ENCODE peak calls at places on chromosome 4, in five cellular contexts. One of them, this sample, is unnamed. For H3K27me3, the result is how much of the 10 kb centered on the place peaks cover.

GRCh38 chr4:128853741-128854140 is 44.2 kb downstream of the JADE1 start:
- ATAC-seq in heart right ventricle: no peak
- ATAC-seq in upper lobe of left lung: no peak
- ATAC-seq in CD4-positive, alpha-beta T cell: no peak
- ATAC-seq in HCT116: no peak
- ATAC-seq in this sample: no peak

GRCh38 chr4:337143-337931 is at the start of gene ZNF141:
- ATAC-seq in heart right ventricle: peak
- ATAC-seq in upper lobe of left lung: peak
- ATAC-seq in CD4-positive, alpha-beta T cell: peak
- ATAC-seq in HCT116: no peak
- ATAC-seq in this sample: peak

GRCh38 chr4:5720157-5720850 is 9.3 kb downstream of the EVC start:
- ATAC-seq in heart right ventricle: no peak
- ATAC-seq in upper lobe of left lung: no peak
- ATAC-seq in CD4-positive, alpha-beta T cell: no peak
- ATAC-seq in HCT116: no peak
- ATAC-seq in this sample: no peak

GRCh38 chr4:181137351-181137750 is 1105.9 kb upstream of the TENM3 start:
- ATAC-seq in heart right ventricle: no peak
- ATAC-seq in upper lobe of left lung: no peak
- ATAC-seq in CD4-positive, alpha-beta T cell: no peak
- ATAC-seq in HCT116: no peak
- ATAC-seq in this sample: no peak

GRCh38 chr4:58665649-58666048 is 1555.5 kb upstream of the IGFBP7 start:
- ATAC-seq in heart right ventricle: no peak
- ATAC-seq in upper lobe of left lung: no peak
- ATAC-seq in CD4-positive, alpha-beta T cell: no peak
- ATAC-seq in HCT116: no peak
- ATAC-seq in this sample: no peak

GRCh38 chr4:124178449-124179021 is 534.0 kb downstream of the ANKRD50 start:
- ATAC-seq in heart right ventricle: peak
- ATAC-seq in upper lobe of left lung: no peak
- ATAC-seq in CD4-positive, alpha-beta T cell: no peak
- ATAC-seq in HCT116: no peak
- ATAC-seq in this sample: no peak

GRCh38 chr4:169361741-169362140 is 91.0 kb upstream of the SH3RF1 start:
- ATAC-seq in heart right ventricle: no peak
- ATAC-seq in upper lobe of left lung: no peak
- ATAC-seq in CD4-positive, alpha-beta T cell: no peak
- ATAC-seq in HCT116: no peak
- ATAC-seq in this sample: no peak

GRCh38 chr4:53558061-53558801 is 33.1 kb downstream of the LNX1 start:
- ATAC-seq in heart right ventricle: peak
- ATAC-seq in upper lobe of left lung: no peak
- ATAC-seq in CD4-positive, alpha-beta T cell: no peak
- ATAC-seq in HCT116: no peak
- ATAC-seq in this sample: no peak

GRCh38 chr4:151555151-151555945 is 146.4 kb downstream of the FHIP1A start:
- ATAC-seq in heart right ventricle: no peak
- ATAC-seq in upper lobe of left lung: no peak
- ATAC-seq in CD4-positive, alpha-beta T cell: no peak
- ATAC-seq in HCT116: no peak
- ATAC-seq in this sample: no peak

GRCh38 chr4:112183252-112183651 is 38.0 kb downstream of the FAM241A start:
- ATAC-seq in heart right ventricle: no peak
- ATAC-seq in upper lobe of left lung: no peak
- ATAC-seq in CD4-positive, alpha-beta T cell: peak
- ATAC-seq in HCT116: no peak
- ATAC-seq in this sample: no peak

GRCh38 chr4:140719693-140720092 is 36.5 kb downstream of the TBC1D9 start:
- ATAC-seq in heart right ventricle: no peak
- ATAC-seq in upper lobe of left lung: no peak
- ATAC-seq in CD4-positive, alpha-beta T cell: no peak
- ATAC-seq in HCT116: no peak
- ATAC-seq in this sample: no peak

GRCh38 chr4:150117629-150118028 is 39.4 kb downstream of the DCLK2 start:
- ATAC-seq in heart right ventricle: no peak
- ATAC-seq in upper lobe of left lung: no peak
- ATAC-seq in CD4-positive, alpha-beta T cell: no peak
- ATAC-seq in HCT116: no peak
- ATAC-seq in this sample: no peak

GRCh38 chr4:8695237-8696219 is 103.0 kb downstream of the CPZ start:
- ATAC-seq in heart right ventricle: no peak
- ATAC-seq in upper lobe of left lung: no peak
- ATAC-seq in CD4-positive, alpha-beta T cell: no peak
- ATAC-seq in HCT116: no peak
- ATAC-seq in this sample: no peak

GRCh38 chr4:74884282-74884681 is 48.6 kb upstream of the PARM1 start:
- ATAC-seq in heart right ventricle: no peak
- ATAC-seq in upper lobe of left lung: no peak
- ATAC-seq in CD4-positive, alpha-beta T cell: no peak
- ATAC-seq in HCT116: no peak
- ATAC-seq in this sample: no peak

GRCh38 chr4:36251983-36252382 is 7.7 kb upstream of the ARAP2 start:
- ATAC-seq in heart right ventricle: no peak
- ATAC-seq in upper lobe of left lung: no peak
- ATAC-seq in CD4-positive, alpha-beta T cell: no peak
- ATAC-seq in HCT116: no peak
- ATAC-seq in this sample: no peak

GRCh38 chr4:112185740-112186670 is 40.8 kb downstream of the FAM241A start:
- ATAC-seq in heart right ventricle: no peak
- ATAC-seq in upper lobe of left lung: peak
- ATAC-seq in CD4-positive, alpha-beta T cell: no peak
- ATAC-seq in HCT116: no peak
- ATAC-seq in this sample: no peak

GRCh38 chr4:109816894-109817293 is 1.3 kb downstream of the GAR1 start:
- ATAC-seq in heart right ventricle: no peak
- ATAC-seq in upper lobe of left lung: no peak
- ATAC-seq in CD4-positive, alpha-beta T cell: no peak
- ATAC-seq in HCT116: no peak
- ATAC-seq in this sample: no peak

GRCh38 chr4:169054879-169055278 is 44.8 kb upstream of the CBR4 start:
- ATAC-seq in heart right ventricle: no peak
- ATAC-seq in upper lobe of left lung: no peak
- ATAC-seq in CD4-positive, alpha-beta T cell: no peak
- ATAC-seq in HCT116: no peak
- ATAC-seq in this sample: no peak

DNA sequence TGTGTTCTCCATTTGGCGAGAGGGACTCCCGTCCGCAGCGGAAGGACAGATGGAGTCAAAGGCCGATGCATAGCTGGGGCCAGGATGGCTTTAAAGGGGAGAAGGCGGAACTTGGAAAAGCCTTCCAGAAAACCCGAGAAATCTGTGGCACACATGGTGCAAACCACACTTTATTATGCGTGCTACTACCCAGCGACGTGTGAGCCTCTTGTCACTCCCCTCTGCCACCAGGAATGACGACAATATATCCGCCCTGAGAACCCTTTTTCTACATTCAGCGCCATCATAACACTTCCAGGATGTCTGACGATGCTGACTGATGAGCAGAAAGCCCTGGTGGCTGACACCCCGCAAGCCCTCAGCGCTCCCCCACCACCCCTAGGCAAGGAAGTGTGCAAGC is 689 bp upstream of the DCHS2 start:
- ATAC-seq in heart right ventricle: no peak
- ATAC-seq in upper lobe of left lung: no peak
- ATAC-seq in CD4-positive, alpha-beta T cell: peak
- ATAC-seq in HCT116: no peak
- ATAC-seq in this sample: no peak
- H3K27me3 ChIP-seq in heart right ventricle: half or more
- H3K27me3 ChIP-seq in upper lobe of left lung: under half
- H3K27me3 ChIP-seq in CD4-positive, alpha-beta T cell: half or more
- H3K27me3 ChIP-seq in HCT116: under half
- H3K27me3 ChIP-seq in this sample: half or more

GRCh38 chr4:184413227-184414064 is 60.9 kb downstream of the IRF2 start:
- ATAC-seq in heart right ventricle: peak
- ATAC-seq in upper lobe of left lung: no peak
- ATAC-seq in CD4-positive, alpha-beta T cell: no peak
- ATAC-seq in HCT116: no peak
- ATAC-seq in this sample: no peak
- H3K27ac ChIP-seq in heart right ventricle: peak
- H3K27ac ChIP-seq in upper lobe of left lung: peak
- H3K27ac ChIP-seq in CD4-positive, alpha-beta T cell: peak
- H3K27ac ChIP-seq in HCT116: no peak
- H3K27ac ChIP-seq in this sample: no peak

GRCh38 chr4:84484274-84484673 is 14.8 kb downstream of the NKX6-1 start:
- ATAC-seq in heart right ventricle: no peak
- ATAC-seq in upper lobe of left lung: no peak
- ATAC-seq in CD4-positive, alpha-beta T cell: no peak
- ATAC-seq in HCT116: no peak
- ATAC-seq in this sample: no peak
- H3K27me3 ChIP-seq in heart right ventricle: half or more
- H3K27me3 ChIP-seq in upper lobe of left lung: under half
- H3K27me3 ChIP-seq in CD4-positive, alpha-beta T cell: half or more
- H3K27me3 ChIP-seq in HCT116: under half
- H3K27me3 ChIP-seq in this sample: under half

DNA sequence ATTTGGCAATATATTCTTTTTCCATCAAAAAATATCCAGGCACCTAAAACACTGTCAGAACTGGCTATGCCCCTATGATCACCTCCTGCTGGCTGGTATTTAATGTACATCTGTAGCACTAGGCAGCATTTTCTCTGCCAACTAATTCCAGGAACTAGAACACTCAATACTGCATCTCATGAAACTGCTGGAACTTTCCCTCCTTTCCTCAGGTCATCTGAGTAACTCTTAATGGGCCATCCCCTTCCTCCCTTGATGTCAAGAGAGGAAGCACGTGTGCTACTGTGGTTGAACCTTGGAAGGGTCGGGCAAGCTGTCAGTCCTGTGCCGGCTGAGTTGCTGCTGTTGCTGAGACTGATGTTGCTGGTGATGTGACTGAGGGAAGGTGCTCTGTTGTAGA is 39.4 kb downstream of the TMEM165 start:
- ATAC-seq in heart right ventricle: peak
- ATAC-seq in upper lobe of left lung: peak
- ATAC-seq in CD4-positive, alpha-beta T cell: peak
- ATAC-seq in HCT116: peak
- ATAC-seq in this sample: peak
- H3K27ac ChIP-seq in heart right ventricle: no peak
- H3K27ac ChIP-seq in upper lobe of left lung: peak
- H3K27ac ChIP-seq in CD4-positive, alpha-beta T cell: no peak
- H3K27ac ChIP-seq in HCT116: no peak
- H3K27ac ChIP-seq in this sample: peak

DNA sequence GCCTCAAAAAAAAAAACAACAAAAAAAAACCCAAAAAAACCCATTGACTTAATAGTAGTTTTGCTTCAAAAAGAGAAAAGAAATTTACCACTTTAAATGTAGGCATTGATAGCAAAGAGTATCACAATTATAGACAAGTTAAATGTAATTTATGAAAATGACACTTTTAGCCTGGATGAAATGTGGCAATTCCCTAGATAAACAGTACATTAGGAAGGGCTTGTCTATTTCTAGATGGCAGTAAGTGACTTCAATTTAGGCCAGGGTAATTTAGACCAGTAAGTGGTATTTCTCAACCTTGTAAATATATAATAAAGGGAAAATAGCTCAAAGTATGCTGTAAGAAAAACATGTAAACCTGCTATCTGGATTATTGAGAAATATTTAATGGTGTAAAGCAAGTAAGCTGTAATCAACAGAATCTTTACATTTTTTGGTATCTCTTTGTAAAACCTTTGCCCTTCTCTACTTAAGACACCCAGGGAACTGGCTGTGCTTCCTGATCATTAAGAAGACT is 103.7 kb upstream of the RAPGEF2 start:
- ATAC-seq in heart right ventricle: no peak
- ATAC-seq in upper lobe of left lung: no peak
- ATAC-seq in CD4-positive, alpha-beta T cell: no peak
- ATAC-seq in HCT116: no peak
- ATAC-seq in this sample: no peak
- H3K27me3 ChIP-seq in heart right ventricle: under half
- H3K27me3 ChIP-seq in upper lobe of left lung: under half
- H3K27me3 ChIP-seq in CD4-positive, alpha-beta T cell: under half
- H3K27me3 ChIP-seq in HCT116: under half
- H3K27me3 ChIP-seq in this sample: under half

This sample was measured in gastroesophageal sphincter.